ENCODE peak calls at places on chromosome 16, in seven cellular contexts. One of them, this sample, is unnamed.

GRCh38 chr16:10103700-10104099 is 78.5 kb downstream of the GRIN2A start:
- DNase-seq in dorsolateral prefrontal cortex: no peak
- DNase-seq in heart right ventricle: no peak
- DNase-seq in WERI-Rb-1: no peak
- DNase-seq in CD8-positive, alpha-beta T cell: no peak
- DNase-seq in PC-9: no peak
- DNase-seq in cardiac muscle cell: no peak
- DNase-seq in this sample: no peak

GRCh38 chr16:86591270-86591669 is 12.9 kb downstream of the FOXL1 start:
- DNase-seq in dorsolateral prefrontal cortex: no peak
- DNase-seq in heart right ventricle: no peak
- DNase-seq in WERI-Rb-1: no peak
- DNase-seq in CD8-positive, alpha-beta T cell: no peak
- DNase-seq in PC-9: no peak
- DNase-seq in cardiac muscle cell: no peak
- DNase-seq in this sample: no peak

GRCh38 chr16:27232061-27232841 is 28.9 kb downstream of the KDM8 start:
- DNase-seq in dorsolateral prefrontal cortex: no peak
- DNase-seq in heart right ventricle: no peak
- DNase-seq in WERI-Rb-1: no peak
- DNase-seq in CD8-positive, alpha-beta T cell: peak
- DNase-seq in PC-9: no peak
- DNase-seq in cardiac muscle cell: no peak
- DNase-seq in this sample: no peak

GRCh38 chr16:762595-763268 is 2.2 kb downstream of the MSLN start:
- DNase-seq in dorsolateral prefrontal cortex: no peak
- DNase-seq in heart right ventricle: no peak
- DNase-seq in WERI-Rb-1: no peak
- DNase-seq in CD8-positive, alpha-beta T cell: no peak
- DNase-seq in PC-9: no peak
- DNase-seq in cardiac muscle cell: no peak
- DNase-seq in this sample: no peak

GRCh38 chr16:6701096-6701495 is 631.5 kb upstream of the RBFOX1 start:
- DNase-seq in dorsolateral prefrontal cortex: no peak
- DNase-seq in heart right ventricle: no peak
- DNase-seq in WERI-Rb-1: no peak
- DNase-seq in CD8-positive, alpha-beta T cell: no peak
- DNase-seq in PC-9: no peak
- DNase-seq in cardiac muscle cell: no peak
- DNase-seq in this sample: no peak

GRCh38 chr16:29994613-29995329 is 646 bp downstream of the HIRIP3 start:
- DNase-seq in dorsolateral prefrontal cortex: peak
- DNase-seq in heart right ventricle: peak
- DNase-seq in WERI-Rb-1: peak
- DNase-seq in CD8-positive, alpha-beta T cell: peak
- DNase-seq in PC-9: peak
- DNase-seq in cardiac muscle cell: peak
- DNase-seq in this sample: peak

GRCh38 chr16:2471016-2471652 is at the start of gene NTN3:
- DNase-seq in dorsolateral prefrontal cortex: no peak
- DNase-seq in heart right ventricle: no peak
- DNase-seq in WERI-Rb-1: peak
- DNase-seq in CD8-positive, alpha-beta T cell: no peak
- DNase-seq in PC-9: no peak
- DNase-seq in cardiac muscle cell: no peak
- DNase-seq in this sample: no peak

GRCh38 chr16:49890876-49891275 is 35.0 kb upstream of the ZNF423 start:
- DNase-seq in dorsolateral prefrontal cortex: no peak
- DNase-seq in heart right ventricle: no peak
- DNase-seq in WERI-Rb-1: peak
- DNase-seq in CD8-positive, alpha-beta T cell: peak
- DNase-seq in PC-9: no peak
- DNase-seq in cardiac muscle cell: peak
- DNase-seq in this sample: no peak

GRCh38 chr16:14289692-14290340 is 218.7 kb downstream of the MRTFB start:
- DNase-seq in dorsolateral prefrontal cortex: no peak
- DNase-seq in heart right ventricle: no peak
- DNase-seq in WERI-Rb-1: peak
- DNase-seq in CD8-positive, alpha-beta T cell: peak
- DNase-seq in PC-9: peak
- DNase-seq in cardiac muscle cell: peak
- DNase-seq in this sample: peak

GRCh38 chr16:70572050-70572925 is 48.7 kb downstream of the SF3B3 start:
- DNase-seq in dorsolateral prefrontal cortex: no peak
- DNase-seq in heart right ventricle: no peak
- DNase-seq in WERI-Rb-1: no peak
- DNase-seq in CD8-positive, alpha-beta T cell: no peak
- DNase-seq in PC-9: no peak
- DNase-seq in cardiac muscle cell: peak
- DNase-seq in this sample: no peak

GRCh38 chr16:11177578-11178130 is 78.3 kb downstream of the SOCS1 start:
- DNase-seq in dorsolateral prefrontal cortex: no peak
- DNase-seq in heart right ventricle: no peak
- DNase-seq in WERI-Rb-1: no peak
- DNase-seq in CD8-positive, alpha-beta T cell: no peak
- DNase-seq in PC-9: peak
- DNase-seq in cardiac muscle cell: no peak
- DNase-seq in this sample: no peak

GRCh38 chr16:71748226-71748625 is 23.7 kb upstream of the PHLPP2 start:
- DNase-seq in dorsolateral prefrontal cortex: no peak
- DNase-seq in heart right ventricle: no peak
- DNase-seq in WERI-Rb-1: no peak
- DNase-seq in CD8-positive, alpha-beta T cell: no peak
- DNase-seq in PC-9: no peak
- DNase-seq in cardiac muscle cell: no peak
- DNase-seq in this sample: no peak

GRCh38 chr16:881219-882097 is 80.9 kb upstream of the GNG13 start:
- DNase-seq in dorsolateral prefrontal cortex: peak
- DNase-seq in heart right ventricle: no peak
- DNase-seq in WERI-Rb-1: no peak
- DNase-seq in CD8-positive, alpha-beta T cell: no peak
- DNase-seq in PC-9: no peak
- DNase-seq in cardiac muscle cell: no peak
- DNase-seq in this sample: no peak

GRCh38 chr16:11409398-11409797 is 64.1 kb downstream of the RMI2 start:
- DNase-seq in dorsolateral prefrontal cortex: no peak
- DNase-seq in heart right ventricle: no peak
- DNase-seq in WERI-Rb-1: no peak
- DNase-seq in CD8-positive, alpha-beta T cell: no peak
- DNase-seq in PC-9: no peak
- DNase-seq in cardiac muscle cell: peak
- DNase-seq in this sample: no peak

GRCh38 chr16:46891910-46892309 is 7.7 kb downstream of the GPT2 start:
- DNase-seq in dorsolateral prefrontal cortex: no peak
- DNase-seq in heart right ventricle: no peak
- DNase-seq in WERI-Rb-1: no peak
- DNase-seq in CD8-positive, alpha-beta T cell: no peak
- DNase-seq in PC-9: no peak
- DNase-seq in cardiac muscle cell: no peak
- DNase-seq in this sample: no peak

GRCh38 chr16:52786105-52786504 is 239.2 kb upstream of the TOX3 start:
- DNase-seq in dorsolateral prefrontal cortex: no peak
- DNase-seq in heart right ventricle: no peak
- DNase-seq in WERI-Rb-1: no peak
- DNase-seq in CD8-positive, alpha-beta T cell: no peak
- DNase-seq in PC-9: no peak
- DNase-seq in cardiac muscle cell: peak
- DNase-seq in this sample: no peak

DNA sequence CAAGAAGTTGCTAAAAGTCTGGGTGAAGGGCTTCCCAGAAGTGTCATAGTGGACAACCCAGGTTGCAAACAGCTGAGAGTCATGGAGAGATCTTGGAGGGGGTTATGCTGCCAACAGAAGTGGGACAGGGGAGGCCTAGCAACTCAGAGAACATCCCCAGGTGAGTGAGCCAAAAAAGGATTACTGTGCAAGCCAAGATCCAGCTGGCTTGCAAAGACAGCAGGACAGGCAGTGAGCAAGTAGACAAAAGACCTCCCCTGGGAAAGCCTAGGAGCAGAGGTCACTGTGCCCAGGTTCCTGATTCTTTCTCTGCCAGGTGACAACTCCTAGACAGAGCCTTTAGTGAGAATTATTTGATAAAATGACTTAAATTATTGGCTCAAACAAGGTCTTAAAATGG is 9.5 kb upstream of the LONP2 start:
- DNase-seq in dorsolateral prefrontal cortex: no peak
- DNase-seq in heart right ventricle: no peak
- DNase-seq in WERI-Rb-1: no peak
- DNase-seq in CD8-positive, alpha-beta T cell: no peak
- DNase-seq in PC-9: no peak
- DNase-seq in cardiac muscle cell: no peak
- DNase-seq in this sample: no peak
- H3K27ac ChIP-seq in dorsolateral prefrontal cortex: no peak
- H3K27ac ChIP-seq in heart right ventricle: no peak
- H3K27ac ChIP-seq in WERI-Rb-1: no peak
- H3K27ac ChIP-seq in CD8-positive, alpha-beta T cell: no peak
- H3K27ac ChIP-seq in PC-9: no peak
- H3K27ac ChIP-seq in cardiac muscle cell: no peak
- H3K27ac ChIP-seq in this sample: no peak

DNA sequence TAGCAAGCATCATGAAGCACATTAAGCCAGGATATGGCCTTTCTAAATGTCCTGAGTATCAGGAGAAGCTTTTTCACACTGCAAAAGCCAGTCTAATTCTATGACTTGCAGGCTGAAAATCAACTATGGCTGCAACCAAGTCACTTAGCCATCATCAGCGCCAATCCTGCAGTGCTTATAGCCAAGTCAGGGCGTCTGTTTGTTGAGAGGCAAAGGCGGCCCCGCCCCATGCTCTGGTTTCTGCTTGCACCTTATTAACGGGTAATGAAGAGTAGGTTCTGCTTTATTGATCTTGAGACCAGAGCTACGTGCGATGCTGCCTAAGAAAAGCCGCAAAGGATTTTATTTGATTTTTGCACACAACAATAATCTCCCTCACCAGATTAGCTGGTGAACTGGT is 88.4 kb downstream of the CDH13 start:
- DNase-seq in dorsolateral prefrontal cortex: no peak
- DNase-seq in heart right ventricle: peak
- DNase-seq in WERI-Rb-1: no peak
- DNase-seq in CD8-positive, alpha-beta T cell: no peak
- DNase-seq in PC-9: no peak
- DNase-seq in cardiac muscle cell: no peak
- DNase-seq in this sample: no peak
- TF ChIP-seq CTCF in dorsolateral prefrontal cortex: no peak
- TF ChIP-seq CTCF in heart right ventricle: no peak
- TF ChIP-seq CTCF in WERI-Rb-1: no peak
- TF ChIP-seq CTCF in CD8-positive, alpha-beta T cell: no peak
- TF ChIP-seq CTCF in PC-9: no peak
- TF ChIP-seq CTCF in cardiac muscle cell: no peak
- TF ChIP-seq CTCF in this sample: no peak

GRCh38 chr16:69325784-69326171 is 4.6 kb downstream of the PDF start:
- DNase-seq in dorsolateral prefrontal cortex: no peak
- DNase-seq in heart right ventricle: no peak
- DNase-seq in WERI-Rb-1: no peak
- DNase-seq in CD8-positive, alpha-beta T cell: no peak
- DNase-seq in PC-9: no peak
- DNase-seq in cardiac muscle cell: no peak
- DNase-seq in this sample: no peak

GRCh38 chr16:69328854-69329316 is 1.5 kb downstream of the PDF start:
- DNase-seq in dorsolateral prefrontal cortex: no peak
- DNase-seq in heart right ventricle: no peak
- DNase-seq in WERI-Rb-1: no peak
- DNase-seq in CD8-positive, alpha-beta T cell: no peak
- DNase-seq in PC-9: peak
- DNase-seq in cardiac muscle cell: no peak
- DNase-seq in this sample: peak

GRCh38 chr16:69326172-69326873 is 4.1 kb downstream of the PDF start:
- DNase-seq in dorsolateral prefrontal cortex: no peak
- DNase-seq in heart right ventricle: no peak
- DNase-seq in WERI-Rb-1: no peak
- DNase-seq in CD8-positive, alpha-beta T cell: no peak
- DNase-seq in PC-9: no peak
- DNase-seq in cardiac muscle cell: no peak
- DNase-seq in this sample: no peak

GRCh38 chr16:69329369-69330285 is 761 bp downstream of the PDF start:
- DNase-seq in dorsolateral prefrontal cortex: no peak
- DNase-seq in heart right ventricle: no peak
- DNase-seq in WERI-Rb-1: no peak
- DNase-seq in CD8-positive, alpha-beta T cell: peak
- DNase-seq in PC-9: no peak
- DNase-seq in cardiac muscle cell: no peak
- DNase-seq in this sample: no peak

GRCh38 chr16:69327585-69328310 is 2.6 kb downstream of the PDF start:
- DNase-seq in dorsolateral prefrontal cortex: no peak
- DNase-seq in heart right ventricle: no peak
- DNase-seq in WERI-Rb-1: no peak
- DNase-seq in CD8-positive, alpha-beta T cell: no peak
- DNase-seq in PC-9: no peak
- DNase-seq in cardiac muscle cell: no peak
- DNase-seq in this sample: no peak
- H3K27ac ChIP-seq in dorsolateral prefrontal cortex: no peak
- H3K27ac ChIP-seq in heart right ventricle: no peak
- H3K27ac ChIP-seq in WERI-Rb-1: no peak
- H3K27ac ChIP-seq in CD8-positive, alpha-beta T cell: no peak
- H3K27ac ChIP-seq in PC-9: no peak
- H3K27ac ChIP-seq in cardiac muscle cell: no peak
- H3K27ac ChIP-seq in this sample: peak

GRCh38 chr16:25065899-25066298 is 45.6 kb upstream of the LCMT1 start:
- DNase-seq in dorsolateral prefrontal cortex: no peak
- DNase-seq in heart right ventricle: no peak
- DNase-seq in WERI-Rb-1: peak
- DNase-seq in CD8-positive, alpha-beta T cell: no peak
- DNase-seq in PC-9: no peak
- DNase-seq in cardiac muscle cell: no peak
- DNase-seq in this sample: no peak
- TF ChIP-seq CTCF in dorsolateral prefrontal cortex: no peak
- TF ChIP-seq CTCF in heart right ventricle: no peak
- TF ChIP-seq CTCF in WERI-Rb-1: peak
- TF ChIP-seq CTCF in CD8-positive, alpha-beta T cell: no peak
- TF ChIP-seq CTCF in PC-9: no peak
- TF ChIP-seq CTCF in cardiac muscle cell: no peak
- TF ChIP-seq CTCF in this sample: no peak

This sample was measured in RWPE1.